ENCODE peak calls at places on chromosomes 11 and 22, in eight cellular contexts. I, U, Z, G, V, E, Q and K are unnamed samples.

GRCh38 chr22:33405194-33405593 is 347.0 kb upstream of the SYN3 start:
- DNase-seq in I (no peak), U (no peak), Z (no peak), G (no peak), V (no peak), E (no peak), Q (no peak), K (peak)

GRCh38 chr11:59214141-59214893 is 1.6 kb upstream of the MPEG1 start:
- DNase-seq in I (no peak), U (no peak), Z (no peak), G (no peak), V (no peak), E (no peak), Q (no peak), K (no peak)

GRCh38 chr22:44162960-44163359 is 17.8 kb upstream of the PARVG start:
- DNase-seq in I (no peak), U (no peak), Z (no peak), G (peak), V (no peak), E (no peak), Q (no peak), K (no peak)

GRCh38 chr11:97883086-97883485 is 1137.7 kb upstream of the CNTN5 start:
- DNase-seq in I (no peak), U (no peak), Z (no peak), G (no peak), V (no peak), E (no peak), Q (peak), K (no peak)

GRCh38 chr11:111735262-111736116 is 30.7 kb downstream of the PPP2R1B start:
- DNase-seq in I (peak), U (peak), Z (no peak), G (peak), V (peak), E (peak), Q (peak), K (peak)

GRCh38 chr11:111413849-111414248 is 34.8 kb upstream of the POU2AF1 start:
- DNase-seq in I (no peak), U (no peak), Z (no peak), G (no peak), V (no peak), E (no peak), Q (no peak), K (no peak)

GRCh38 chr11:128365044-128365443 is 222.3 kb downstream of the ETS1 start:
- DNase-seq in I (no peak), U (no peak), Z (no peak), G (no peak), V (no peak), E (peak), Q (peak), K (no peak)

GRCh38 chr22:32992821-32993220 is 65.4 kb downstream of the SYN3 start:
- DNase-seq in I (no peak), U (no peak), Z (no peak), G (no peak), V (no peak), E (no peak), Q (no peak), K (no peak)

GRCh38 chr11:118980191-118980881 is 8.8 kb downstream of the FOXR1 start:
- DNase-seq in I (no peak), U (peak), Z (no peak), G (peak), V (no peak), E (no peak), Q (peak), K (peak)

GRCh38 chr11:2395211-2395730 is 5.3 kb upstream of the TSSC4 start:
- DNase-seq in I (no peak), U (no peak), Z (no peak), G (no peak), V (no peak), E (no peak), Q (no peak), K (no peak)

GRCh38 chr22:49515486-49515885 is 312.2 kb downstream of the BRD1 start:
- DNase-seq in I (no peak), U (peak), Z (no peak), G (no peak), V (no peak), E (no peak), Q (no peak), K (no peak)

GRCh38 chr22:37731804-37732471 is 35.1 kb downstream of the TRIOBP start:
- DNase-seq in I (no peak), U (no peak), Z (no peak), G (no peak), V (no peak), E (no peak), Q (no peak), K (no peak)

GRCh38 chr22:43197271-43197941 is 10.5 kb upstream of the TTLL12 start:
- DNase-seq in I (no peak), U (no peak), Z (no peak), G (no peak), V (no peak), E (no peak), Q (no peak), K (peak)

GRCh38 chr22:48568736-48569330 is 1258.8 kb downstream of the BRD1 start:
- DNase-seq in I (no peak), U (no peak), Z (no peak), G (peak), V (no peak), E (no peak), Q (no peak), K (peak)

GRCh38 chr11:96237759-96238158 is 105.2 kb downstream of the MAML2 start:
- DNase-seq in I (no peak), U (no peak), Z (no peak), G (no peak), V (no peak), E (no peak), Q (no peak), K (no peak)

GRCh38 chr11:61830318-61831105 is 2.4 kb downstream of the FADS2 start:
- DNase-seq in I (no peak), U (no peak), Z (no peak), G (no peak), V (no peak), E (no peak), Q (no peak), K (no peak)

GRCh38 chr11:28838741-28839140 is 730.6 kb downstream of the METTL15 start:
- DNase-seq in I (no peak), U (no peak), Z (no peak), G (no peak), V (no peak), E (no peak), Q (peak), K (no peak)